ENCODE peak calls at places on chromosomes 2 and 18, in four cellular contexts. W is K562, Q is H1, T is HepG2. D is an unnamed sample.

GRCh38 chr2:28778392-28778791 is 26.8 kb downstream of the PPP1CB start:
- DNase-seq in T (no peak), Q (no peak), W (no peak), D (no peak)

GRCh38 chr2:105329197-105329554 is 359 bp downstream of the TGFBRAP1 start:
- DNase-seq in Q (no peak), W (no peak), T (peak; percentile 22), D (no peak)

GRCh38 chr2:2234398-2234797 is 96.7 kb downstream of the MYT1L start:
- DNase-seq in W (no peak), Q (no peak), T (no peak), D (no peak)

GRCh38 chr2:44352510-44352909 is 8.8 kb downstream of the PREPL start:
- DNase-seq in W (no peak), T (no peak), Q (no peak), D (no peak)

GRCh38 chr18:11976882-11977281 is 4.4 kb upstream of the IMPA2 start:
- DNase-seq in T (no peak), W (no peak), Q (no peak), D (no peak)

GRCh38 chr18:52339891-52340371 is at the start of gene DCC:
- DNase-seq in T (peak; percentile 2), Q (no peak), W (no peak), D (no peak)

GRCh38 chr18:38909972-38910371 is 1344.4 kb upstream of the CELF4 start:
- DNase-seq in Q (no peak), W (no peak), T (no peak), D (no peak)

GRCh38 chr2:230043025-230043424 is 25.7 kb downstream of the SLC16A14 start:
- DNase-seq in W (no peak), T (peak; percentile 23), Q (no peak), D (no peak)

GRCh38 chr2:21415234-21415633 is 291.5 kb downstream of the TDRD15 start:
- DNase-seq in W (no peak), T (peak; percentile 23), Q (no peak), D (no peak)

GRCh38 chr18:74980669-74981068 is 228.3 kb downstream of the PTGR3 start:
- DNase-seq in Q (no peak), T (no peak), W (no peak), D (no peak)

GRCh38 chr2:112960230-112960825 is 17.5 kb upstream of the IL36G start:
- DNase-seq in T (no peak), W (no peak), Q (no peak), D (no peak)

GRCh38 chr18:8811115-8811514 is 105.8 kb downstream of the MTCL1 start:
- DNase-seq in T (no peak), W (no peak), Q (no peak), D (no peak)

GRCh38 chr2:228039752-228040534 is 141.5 kb downstream of the SPHKAP start:
- DNase-seq in T (peak; percentile 41), Q (no peak), W (peak; percentile 8), D (no peak)

GRCh38 chr2:15435474-15435873 is 125.7 kb downstream of the NBAS start:
- DNase-seq in Q (no peak), W (no peak), T (peak; percentile 86), D (no peak)

GRCh38 chr2:106097370-106098000 is 96.6 kb downstream of the UXS1 start:
- DNase-seq in T (no peak), Q (no peak), W (no peak), D (no peak)

GRCh38 chr2:218896501-218897393 is 16.1 kb downstream of the WNT10A start:
- DNase-seq in W (peak; percentile 31), T (no peak), Q (no peak), D (no peak)

GRCh38 chr2:68747918-68748317 is 13.3 kb downstream of the ARHGAP25 start:
- DNase-seq in T (no peak), W (no peak), Q (no peak), D (no peak)

GRCh38 chr2:1611886-1612285 is 132.4 kb downstream of the PXDN start:
- DNase-seq in W (no peak), Q (no peak), T (no peak), D (no peak)

GRCh38 chr18:27604583-27604982 is 419.5 kb upstream of the CHST9 start:
- DNase-seq in W (no peak), T (no peak), Q (no peak), D (peak; percentile 4)

GRCh38 chr18:22286576-22286975 is 117.2 kb downstream of the GATA6 start:
- DNase-seq in T (no peak), Q (no peak), W (no peak), D (peak; percentile 37)

GRCh38 chr2:234482807-234483206 is 14.1 kb downstream of the ARL4C start:
- DNase-seq in Q (no peak), T (no peak), W (no peak), D (no peak)

GRCh38 chr2:237344972-237345870 is 68.7 kb downstream of the COL6A3 start:
- DNase-seq in T (no peak), Q (no peak), W (no peak), D (no peak)
- H3K4me1 ChIP-seq in T (no peaks in the 10 kb centered on the region), Q (no peaks in the 10 kb centered on the region), W (no peaks in the 10 kb centered on the region), D (no peaks in the 10 kb centered on the region)

DNA sequence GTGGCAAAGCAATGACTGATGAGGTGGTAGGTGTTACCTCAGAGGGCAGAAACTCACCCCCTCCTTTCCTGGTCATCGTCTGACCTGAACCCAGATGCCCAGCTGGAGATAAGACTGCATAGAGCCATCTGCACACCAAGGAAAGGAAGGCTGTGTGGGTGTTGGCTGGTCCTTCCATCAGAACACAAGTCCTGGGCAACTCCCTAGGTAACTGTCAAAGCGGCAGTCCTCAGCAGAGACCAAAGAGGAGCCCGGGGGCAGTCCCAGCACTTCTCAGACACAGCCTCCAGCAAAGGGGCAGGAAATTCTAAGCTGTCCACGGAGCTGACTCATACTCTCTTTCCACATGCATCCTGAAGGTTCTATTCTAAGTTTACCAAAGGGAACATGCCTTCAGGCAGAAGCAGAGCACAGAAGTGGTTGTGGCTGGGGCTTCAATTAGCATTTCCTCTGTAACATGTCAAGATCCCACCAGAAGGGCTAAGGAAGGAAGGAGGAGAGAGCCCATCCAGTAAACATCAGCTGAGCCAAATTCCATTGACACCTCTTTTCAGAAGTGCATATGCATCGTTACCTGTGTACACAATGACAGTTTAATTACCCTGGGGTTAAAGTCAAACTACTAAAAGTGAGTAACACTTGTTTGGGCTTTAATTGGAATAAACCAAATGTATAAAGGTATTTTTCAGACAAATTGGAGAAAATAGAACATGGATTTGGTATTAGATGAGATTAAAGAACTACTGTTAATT is 54.7 kb downstream of the SPRED2 start:
- DNase-seq in W (peak; percentile 53), T (no peak), Q (no peak), D (peak; percentile 60)
- H3K9ac ChIP-seq in W (no peak overlapping the region), T (no peak overlapping the region), Q (no peak overlapping the region), D (no peak overlapping the region)

GRCh38 chr18:49655266-49656097 is 93.6 kb downstream of the LIPG start:
- DNase-seq in W (no peak), T (no peak), Q (no peak), D (no peak)

GRCh38 chr18:49652841-49653240 is 91.0 kb downstream of the LIPG start:
- DNase-seq in W (no peak), T (no peak), Q (no peak), D (peak; percentile 35)

GRCh38 chr18:49658871-49659378 is 97.1 kb downstream of the LIPG start:
- DNase-seq in W (no peak), Q (no peak), T (no peak), D (no peak)

GRCh38 chr18:49654347-49654746 is 92.5 kb downstream of the LIPG start:
- DNase-seq in Q (no peak), W (no peak), T (no peak), D (no peak)

GRCh38 chr18:49656098-49656591 is 94.3 kb downstream of the LIPG start:
- DNase-seq in W (no peak), Q (no peak), T (no peak), D (no peak)
- TF ChIP-seq JUN in W (no peak), Q (no peak), T (no peak), D (no peak)

DNA sequence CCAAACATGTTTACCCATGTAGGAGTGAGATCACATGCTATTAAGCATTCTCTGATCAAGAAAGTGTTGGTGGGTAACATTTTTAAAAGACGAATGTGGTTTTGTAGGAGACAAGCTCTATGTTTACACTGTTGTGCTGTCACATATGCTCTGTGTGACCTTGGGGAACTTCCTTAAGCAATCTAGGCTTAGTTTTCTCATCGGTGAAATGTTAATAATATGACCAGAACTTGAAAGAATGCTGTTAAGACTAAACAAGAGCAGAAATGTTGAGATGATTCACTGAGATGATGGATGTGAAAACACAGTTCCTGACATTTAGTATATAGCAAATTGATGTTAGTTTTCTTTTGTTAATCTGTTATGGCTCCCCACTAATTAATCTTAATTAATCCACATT is 860.9 kb upstream of the CNTNAP5 start:
- DNase-seq in W (no peak), T (no peak), Q (no peak), D (no peak)
- H3K4me1 ChIP-seq in W (no peaks in the 10 kb centered on the region), T (no peaks in the 10 kb centered on the region), Q (no peaks in the 10 kb centered on the region), D (no peaks in the 10 kb centered on the region)

GRCh38 chr2:60337142-60337497 is 216.3 kb downstream of the BCL11A start:
- DNase-seq in Q (no peak), W (no peak), T (no peak), D (no peak)
- H3K9ac ChIP-seq in Q (no peak overlapping the region), W (no peak overlapping the region), T (no peak overlapping the region), D (no peak overlapping the region)

GRCh38 chr2:201999289-201999688 is 34.4 kb upstream of the FZD7 start:
- DNase-seq in W (no peak), T (no peak), Q (no peak), D (no peak)

GRCh38 chr2:201994973-201995638 is 38.5 kb upstream of the FZD7 start:
- DNase-seq in T (no peak), W (no peak), Q (no peak), D (no peak)

GRCh38 chr2:201992960-201993359 is 40.7 kb upstream of the FZD7 start:
- DNase-seq in W (no peak), T (no peak), Q (no peak), D (no peak)

GRCh38 chr2:201996006-201996405 is 37.6 kb upstream of the FZD7 start:
- DNase-seq in T (no peak), W (no peak), Q (peak; percentile 94), D (no peak)

DNA sequence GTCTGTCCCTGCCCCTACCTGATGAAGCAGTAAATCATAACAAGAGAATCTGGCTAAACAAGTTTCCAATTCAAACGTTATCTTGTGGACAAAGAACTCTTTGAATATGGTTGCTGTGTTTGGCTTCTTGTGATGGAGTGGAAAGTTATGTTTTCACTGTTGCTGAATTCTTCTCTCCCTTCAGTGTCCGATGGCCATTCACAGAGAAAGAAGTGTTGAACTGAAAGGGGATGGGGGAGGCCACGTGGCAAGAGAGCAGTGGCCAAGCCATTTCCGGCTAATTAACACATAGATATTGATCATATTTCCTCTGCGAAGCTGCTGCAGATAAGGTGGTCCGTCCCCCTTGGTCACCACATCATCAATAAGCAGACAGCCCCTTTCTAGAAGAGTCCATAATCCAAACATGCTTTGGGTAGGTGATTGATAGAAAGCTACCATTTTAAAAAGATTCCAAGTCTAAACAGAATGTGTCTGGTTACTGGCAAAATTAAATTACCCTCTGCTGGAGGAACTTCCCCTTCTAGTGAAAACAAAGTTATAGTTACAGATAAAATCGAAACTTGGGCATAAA is 36.9 kb upstream of the FZD7 start:
- DNase-seq in T (no peak), W (no peak), Q (no peak), D (no peak)
- TF ChIP-seq JUN in T (no peak), W (no peak), Q (no peak), D (no peak)

DNA sequence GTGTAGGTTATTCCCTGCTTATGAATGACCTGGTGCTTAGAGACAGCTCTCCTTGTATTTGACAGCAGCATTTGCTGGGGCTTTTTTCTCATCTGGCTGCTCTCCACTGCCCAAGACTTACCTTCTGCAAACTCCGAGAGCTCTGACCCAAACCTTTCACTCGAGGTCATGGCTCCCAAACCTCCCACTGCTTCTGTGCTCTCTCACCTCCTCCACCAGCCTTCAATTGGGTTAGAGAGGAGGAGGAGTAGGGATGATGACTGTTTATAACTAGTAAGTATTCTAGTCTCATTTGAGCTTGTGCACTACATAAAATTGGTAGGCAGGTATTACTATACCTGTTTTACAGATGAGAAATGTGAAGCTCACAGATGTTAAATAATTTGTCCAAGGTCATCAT is 40.1 kb downstream of the LIMS1 start:
- DNase-seq in Q (no peak), W (no peak), T (no peak), D (no peak)
- H3K4me1 ChIP-seq in Q (peaks cover 6% of the 10 kb centered on the region), W (peaks cover 5% of the 10 kb centered on the region), T (peaks cover 56% of the 10 kb centered on the region), D (peaks cover 26% of the 10 kb centered on the region)

D was measured in endothelial cell of umbilical vein.